ENCODE peak calls at places on chromosomes 4 and X, in seven cellular contexts. B is tibial artery; G is ELR; Q is EL; U is stimulated activated CD8-positive, alpha-beta memory T cell treated with anti-CD3 and anti-CD28 coated beads, Interleukin-12 subunit alpha, Interleukin-12 subunit beta, amount 100 ng/mL, for 4 hours; D is activated gamma-delta T cell treated with anti-CD3 and anti-CD28 coated beads, Interleukin-2, amount 50 U/mL, for 16 hours; Z is activated CD8-positive, alpha-beta T cell treated with anti-CD3 and anti-CD28 coated beads, Interleukin-2, amount 10 ng/mL, durations not matched to agents 7 days and 5 days. O is an unnamed sample.

GRCh38 chrX:97267916-97268680 is 384.4 kb downstream of the RPA4 start:
- DNase-seq in Z (no peak), G (no peak), U (no peak), Q (no peak), D (no peak), B (no peak), O (no peak)

GRCh38 chr4:169945636-169946035 is 80.6 kb downstream of the MFAP3L start:
- DNase-seq in G (no peak), Q (no peak), Z (no peak), B (no peak), U (no peak), D (no peak), O (no peak)

GRCh38 chr4:75107703-75108612 is 175.0 kb downstream of the PARM1 start:
- DNase-seq in U (no peak), G (peak; percentile 1), B (no peak), Z (no peak), D (no peak), Q (no peak), O (no peak)

GRCh38 chr4:182604161-182604591 is 313.0 kb downstream of the DCTD start:
- DNase-seq in Q (peak; percentile 74), G (peak; percentile 81), D (no peak), B (no peak), U (no peak), Z (no peak), O (no peak)

GRCh38 chr4:6427439-6428090 is 44.8 kb downstream of the PPP2R2C start:
- DNase-seq in G (no peak), B (no peak), Z (no peak), U (no peak), D (no peak), Q (no peak), O (no peak)

GRCh38 chr4:17490575-17491059 is 21.3 kb downstream of the QDPR start:
- DNase-seq in G (no peak), U (no peak), Z (no peak), B (no peak), Q (no peak), D (no peak), O (no peak)

GRCh38 chrX:18702362-18703195 is 4.9 kb upstream of the PPEF1 start:
- DNase-seq in U (no peak), D (no peak), Z (no peak), Q (peak; percentile 17), B (no peak), G (peak; percentile 42), O (no peak)

GRCh38 chrX:51272638-51273037 is 60.0 kb upstream of the NUDT10 start:
- DNase-seq in Z (no peak), B (no peak), U (no peak), D (no peak), G (no peak), Q (no peak), O (no peak)

GRCh38 chr4:98470366-98470765 is 188.0 kb downstream of the TSPAN5 start:
- DNase-seq in G (no peak), D (no peak), B (no peak), Z (no peak), Q (no peak), U (no peak), O (no peak)

GRCh38 chr4:144754562-144755410 is 108.8 kb downstream of the HHIP start:
- DNase-seq in G (peak; percentile 55), Z (no peak), U (no peak), Q (peak; percentile 18), D (no peak), B (no peak), O (no peak)

GRCh38 chrX:44003975-44004374 is 30.8 kb upstream of the NDP start:
- DNase-seq in Z (no peak), B (no peak), D (no peak), Q (peak; percentile 14), U (no peak), G (peak; percentile 21), O (no peak)

GRCh38 chr4:88818650-88819470 is 121.2 kb upstream of the NAP1L5 start:
- DNase-seq in B (no peak), D (peak; percentile 5), Q (peak; percentile 41), G (peak; percentile 58), Z (peak; percentile 55), U (no peak), O (no peak)

GRCh38 chr4:37802068-37802666 is 24.3 kb upstream of the PGM2 start:
- DNase-seq in U (no peak), D (no peak), Z (no peak), B (peak; percentile 75), G (peak; percentile 88), Q (peak; percentile 82), O (no peak)

GRCh38 chr4:15766821-15767220 is 11.3 kb upstream of the CD38 start:
- DNase-seq in U (no peak), D (no peak), B (no peak), Z (no peak), Q (no peak), G (no peak), O (no peak)

GRCh38 chrX:48901069-48901468 is 3.3 kb downstream of the PQBP1 start:
- DNase-seq in G (no peak), D (no peak), Z (no peak), B (no peak), Q (no peak), U (no peak), O (no peak)

GRCh38 chrX:2489446-2490445 is 11.0 kb downstream of the DHRSX start:
- DNase-seq in G (no peak), D (no peak), U (no peak), B (no peak), Z (no peak), Q (no peak), O (no peak)

GRCh38 chrX:99242001-99242400 is 1168.1 kb downstream of the PCDH19 start:
- DNase-seq in U (no peak), Z (no peak), G (no peak), Q (no peak), D (no peak), B (no peak), O (no peak)

GRCh38 chr4:54659213-54660144 is 1.7 kb downstream of the KIT start:
- DNase-seq in G (peak; percentile 9), D (no peak), Q (peak; percentile 36), U (no peak), Z (no peak), B (no peak), O (no peak)

GRCh38 chrX:29299689-29300088 is 712.4 kb downstream of the IL1RAPL1 start:
- DNase-seq in D (no peak), Q (no peak), U (no peak), Z (no peak), B (no peak), G (no peak), O (no peak)

GRCh38 chrX:38805294-38806053 is 4.2 kb downstream of the MID1IP1 start:
- DNase-seq in Q (peak; percentile 66), Z (peak; percentile 69), D (peak; percentile 22), G (peak; percentile 71), U (peak; percentile 36), B (peak; percentile 87), O (peak; percentile 54)